ENCODE peak calls at places on chromosomes 3 and 15, in four cellular contexts. F, D, U and C are unnamed samples.

GRCh38 chr3:128036119-128036518 is 16.1 kb upstream of the SEC61A1 start:
- DNase-seq in F (no peak), D (no peak), U (no peak), C (no peak)

GRCh38 chr3:1717524-1717923 is 381.1 kb upstream of the CNTN4 start:
- DNase-seq in F (no peak), D (no peak), U (no peak), C (no peak)

GRCh38 chr3:27675287-27675686 is 46.8 kb downstream of the EOMES start:
- DNase-seq in F (no peak), D (no peak), U (no peak), C (no peak)

GRCh38 chr15:77026501-77027110 is 31.7 kb downstream of the PSTPIP1 start:
- DNase-seq in F (no peak), D (no peak), U (no peak), C (peak; percentile 12)

GRCh38 chr15:24223739-24224138 is 451.8 kb upstream of the NPAP1 start:
- DNase-seq in F (no peak), D (no peak), U (no peak), C (no peak)

GRCh38 chr15:99042909-99043308 is 35.3 kb upstream of the PGPEP1L start:
- DNase-seq in F (no peak), D (no peak), U (no peak), C (no peak)

GRCh38 chr3:177538743-177539730 is 341.8 kb upstream of the TBL1XR1 start:
- DNase-seq in F (no peak), D (no peak), U (no peak), C (no peak)

GRCh38 chr3:112136959-112137693 is 4.1 kb upstream of the GCSAM start:
- DNase-seq in F (peak; percentile 91), D (no peak), U (peak; percentile 50), C (no peak)

GRCh38 chr3:52289747-52290595 is 2.3 kb downstream of the GLYCTK start:
- DNase-seq in F (no peak), D (no peak), U (no peak), C (no peak)
- TF ChIP-seq CTCF in F (no peak), D (no peak), U (peak; percentile 27), C (no peak)

GRCh38 chr15:63085289-63085688 is 36.4 kb upstream of the LACTB start:
- DNase-seq in F (no peak), D (no peak), U (no peak), C (no peak)

GRCh38 chr15:63086271-63086670 is 35.4 kb upstream of the LACTB start:
- DNase-seq in F (no peak), D (no peak), U (no peak), C (no peak)

GRCh38 chr15:63088532-63089245 is 33.0 kb upstream of the LACTB start:
- DNase-seq in F (no peak), D (no peak), U (no peak), C (no peak)

GRCh38 chr15:63084806-63085205 is 36.9 kb upstream of the LACTB start:
- DNase-seq in F (no peak), D (no peak), U (no peak), C (no peak)

DNA sequence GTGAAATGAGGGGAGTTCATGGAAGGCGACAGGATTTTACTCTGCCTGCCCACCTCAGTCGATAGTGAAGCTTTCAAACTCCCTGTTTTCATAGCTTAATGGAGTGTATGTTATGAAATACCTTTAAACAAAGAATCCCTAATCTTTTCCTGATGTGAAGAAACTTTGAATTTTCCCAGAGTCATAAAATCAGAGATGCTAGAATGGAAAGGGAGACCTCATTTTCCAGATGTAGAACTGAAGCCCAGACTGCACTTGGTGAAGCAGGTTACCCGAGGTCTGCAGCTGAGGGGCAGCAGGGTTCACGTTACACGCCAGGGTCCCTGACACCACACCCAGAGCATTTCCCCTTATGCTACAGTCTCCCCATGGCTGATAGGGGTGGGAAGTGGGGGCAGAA is 34.7 kb upstream of the LACTB start:
- DNase-seq in F (no peak), D (no peak), U (no peak), C (no peak)
- TF ChIP-seq CTCF in F (no peak), D (no peak), U (no peak), C (no peak)

GRCh38 chr15:66394912-66395311 is 8.2 kb downstream of the MAP2K1 start:
- DNase-seq in F (no peak), D (no peak), U (no peak), C (no peak)
- TF ChIP-seq CTCF in F (no peak), D (no peak), U (peak; percentile 11), C (no peak)

GRCh38 chr3:46607603-46608028 is 4.7 kb upstream of the FAM240A start:
- DNase-seq in F (peak; percentile 64), D (no peak), U (no peak), C (no peak)
- TF ChIP-seq CTCF in F (peak; percentile 45), D (no peak), U (peak; percentile 27), C (no peak)

GRCh38 chr3:65060904-65061303 is 373.1 kb upstream of the ADAMTS9 start:
- DNase-seq in F (no peak), D (no peak), U (no peak), C (no peak)
- TF ChIP-seq CTCF in F (peak; percentile 38), D (no peak), U (no peak), C (no peak)

DNA sequence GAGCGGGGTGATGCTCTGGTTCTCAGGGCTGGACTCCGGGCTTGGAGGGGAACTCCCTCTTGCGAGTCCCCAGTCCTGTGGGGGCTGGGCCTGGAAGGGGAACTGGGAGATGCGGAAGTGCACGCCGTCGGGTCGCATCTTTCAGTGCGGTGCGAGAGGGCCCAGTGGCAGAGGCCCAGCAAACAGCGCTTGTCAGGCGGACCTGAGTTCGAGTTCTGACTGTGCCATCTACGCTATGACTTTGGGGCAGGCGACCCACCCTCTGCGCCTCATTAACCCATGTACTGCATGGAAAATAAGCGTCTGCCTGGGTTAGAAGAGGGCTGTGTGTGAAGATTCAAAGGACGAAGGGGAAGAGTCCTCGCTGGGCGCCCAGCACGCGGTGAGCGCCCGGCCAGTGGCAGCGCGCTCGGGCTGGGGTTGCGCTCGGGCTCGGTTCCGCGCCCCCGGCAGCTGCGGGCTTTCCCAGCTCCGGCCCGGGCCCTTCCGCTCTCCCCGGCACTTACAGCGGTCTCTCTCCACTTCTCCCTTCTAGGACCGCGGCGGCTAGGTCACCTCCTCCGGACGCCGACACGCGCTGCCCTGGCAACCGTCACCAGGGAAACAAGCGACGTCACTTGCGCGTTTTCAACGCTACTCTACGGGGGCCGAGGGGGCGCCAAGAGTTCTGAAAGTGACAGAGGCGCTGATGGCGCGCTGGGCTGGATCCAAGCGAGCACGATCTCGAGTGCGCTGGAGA is at the start of gene CCDC13:
- DNase-seq in F (peak; percentile 97), D (peak; percentile 97), U (peak; percentile 92), C (peak; percentile 88)
- TF ChIP-seq CTCF in F (no peak), D (no peak), U (peak; percentile 13), C (no peak)